ENCODE peak calls at places on chromosome 10, in eight cellular contexts. One of them, this sample, is unnamed.
A peak's percentile ranks its signal among the peaks of the same experiment; 100 is the strongest.

GRCh38 chr10:62278461-62278910 is 9.8 kb upstream of the RTKN2 start:
- DNase-seq in GM23248: peak; percentile 31
- DNase-seq in upper lobe of left lung: no peak
- DNase-seq in T-helper 9 cell: no peak
- DNase-seq in activated T-cell treated with anti-CD3 and anti-CD28 coated beads, Interleukin-2, amount 50 U/mL, for 1 hour: no peak
- DNase-seq in tibial nerve: no peak
- DNase-seq in RWPE1: no peak
- DNase-seq in nucleus accumbens: no peak
- DNase-seq in this sample: no peak

GRCh38 chr10:102800601-102801335 is 36.4 kb downstream of the CYP17A1 start:
- DNase-seq in RWPE1: no peak
- DNase-seq in GM23248: no peak
- DNase-seq in tibial nerve: no peak
- DNase-seq in activated T-cell treated with anti-CD3 and anti-CD28 coated beads, Interleukin-2, amount 50 U/mL, for 1 hour: no peak
- DNase-seq in nucleus accumbens: no peak
- DNase-seq in upper lobe of left lung: no peak
- DNase-seq in T-helper 9 cell: no peak
- DNase-seq in this sample: no peak

GRCh38 chr10:114042895-114043531 is 653 bp upstream of the ADRB1 start:
- DNase-seq in nucleus accumbens: peak; percentile 71
- DNase-seq in GM23248: peak; percentile 37
- DNase-seq in tibial nerve: no peak
- DNase-seq in T-helper 9 cell: no peak
- DNase-seq in upper lobe of left lung: no peak
- DNase-seq in RWPE1: peak; percentile 42
- DNase-seq in activated T-cell treated with anti-CD3 and anti-CD28 coated beads, Interleukin-2, amount 50 U/mL, for 1 hour: peak; percentile 25
- DNase-seq in this sample: no peak

GRCh38 chr10:58054881-58055280 is 212.8 kb downstream of the IPMK start:
- DNase-seq in GM23248: no peak
- DNase-seq in T-helper 9 cell: no peak
- DNase-seq in upper lobe of left lung: no peak
- DNase-seq in nucleus accumbens: no peak
- DNase-seq in RWPE1: no peak
- DNase-seq in tibial nerve: no peak
- DNase-seq in activated T-cell treated with anti-CD3 and anti-CD28 coated beads, Interleukin-2, amount 50 U/mL, for 1 hour: no peak
- DNase-seq in this sample: no peak

GRCh38 chr10:35661236-35661635 is 19.1 kb upstream of the FZD8 start:
- DNase-seq in GM23248: no peak
- DNase-seq in activated T-cell treated with anti-CD3 and anti-CD28 coated beads, Interleukin-2, amount 50 U/mL, for 1 hour: no peak
- DNase-seq in upper lobe of left lung: no peak
- DNase-seq in nucleus accumbens: no peak
- DNase-seq in tibial nerve: no peak
- DNase-seq in RWPE1: no peak
- DNase-seq in T-helper 9 cell: no peak
- DNase-seq in this sample: no peak

GRCh38 chr10:60704480-60704879 is 73.8 kb upstream of the CDK1 start:
- DNase-seq in RWPE1: no peak
- DNase-seq in T-helper 9 cell: no peak
- DNase-seq in tibial nerve: no peak
- DNase-seq in GM23248: no peak
- DNase-seq in upper lobe of left lung: no peak
- DNase-seq in activated T-cell treated with anti-CD3 and anti-CD28 coated beads, Interleukin-2, amount 50 U/mL, for 1 hour: no peak
- DNase-seq in nucleus accumbens: no peak
- DNase-seq in this sample: no peak

GRCh38 chr10:101054351-101054750 is 7.4 kb upstream of the KAZALD1 start:
- DNase-seq in GM23248: no peak
- DNase-seq in activated T-cell treated with anti-CD3 and anti-CD28 coated beads, Interleukin-2, amount 50 U/mL, for 1 hour: no peak
- DNase-seq in upper lobe of left lung: no peak
- DNase-seq in tibial nerve: no peak
- DNase-seq in T-helper 9 cell: no peak
- DNase-seq in nucleus accumbens: no peak
- DNase-seq in RWPE1: no peak
- DNase-seq in this sample: no peak

GRCh38 chr10:70445718-70446485 is 4.4 kb upstream of the NODAL start:
- DNase-seq in T-helper 9 cell: no peak
- DNase-seq in GM23248: peak; percentile 36
- DNase-seq in RWPE1: no peak
- DNase-seq in activated T-cell treated with anti-CD3 and anti-CD28 coated beads, Interleukin-2, amount 50 U/mL, for 1 hour: no peak
- DNase-seq in tibial nerve: no peak
- DNase-seq in nucleus accumbens: no peak
- DNase-seq in upper lobe of left lung: no peak
- DNase-seq in this sample: no peak

GRCh38 chr10:74704629-74705360 is 121.6 kb upstream of the KAT6B start:
- DNase-seq in nucleus accumbens: no peak
- DNase-seq in RWPE1: no peak
- DNase-seq in activated T-cell treated with anti-CD3 and anti-CD28 coated beads, Interleukin-2, amount 50 U/mL, for 1 hour: no peak
- DNase-seq in GM23248: no peak
- DNase-seq in upper lobe of left lung: no peak
- DNase-seq in tibial nerve: no peak
- DNase-seq in T-helper 9 cell: no peak
- DNase-seq in this sample: no peak

GRCh38 chr10:5536486-5536885 is 11.7 kb downstream of the CALML3 start:
- DNase-seq in nucleus accumbens: no peak
- DNase-seq in T-helper 9 cell: no peak
- DNase-seq in tibial nerve: no peak
- DNase-seq in RWPE1: no peak
- DNase-seq in upper lobe of left lung: no peak
- DNase-seq in GM23248: no peak
- DNase-seq in activated T-cell treated with anti-CD3 and anti-CD28 coated beads, Interleukin-2, amount 50 U/mL, for 1 hour: no peak
- DNase-seq in this sample: peak; percentile 30

This sample was measured in ascending aorta.